ENCODE peak calls at places on chromosome 20, in five cellular contexts. J, Y, X, F and I are unnamed samples.

GRCh38 chr20:24469116-24470030 is at the start of gene SYNDIG1:
- DNase-seq in J (peak; percentile 19), Y (no peak), X (peak; percentile 50), F (peak; percentile 66), I (no peak)

GRCh38 chr20:13008761-13009681 is at the start of gene SPTLC3:
- DNase-seq in J (peak; percentile 62), Y (no peak), X (peak; percentile 22), F (peak; percentile 49), I (peak; percentile 64)

GRCh38 chr20:57384953-57385761 is 6.0 kb upstream of the RBM38 start:
- DNase-seq in J (no peak), Y (no peak), X (no peak), F (no peak), I (no peak)

GRCh38 chr20:6994452-6994851 is 227.0 kb downstream of the BMP2 start:
- DNase-seq in J (peak; percentile 79), Y (no peak), X (no peak), F (no peak), I (peak; percentile 82)

GRCh38 chr20:62409935-62410741 is 3.1 kb upstream of the CABLES2 start:
- DNase-seq in J (peak; percentile 16), Y (no peak), X (no peak), F (peak; percentile 80), I (no peak)

GRCh38 chr20:58636983-58637421 is 14.1 kb upstream of the STX16 start:
- DNase-seq in J (no peak), Y (no peak), X (no peak), F (no peak), I (no peak)

GRCh38 chr20:50562262-50562701 is 52.1 kb downstream of the PTPN1 start:
- DNase-seq in J (no peak), Y (no peak), X (no peak), F (no peak), I (no peak)

GRCh38 chr20:58069796-58070663 is 158.4 kb downstream of the ANKRD60 start:
- DNase-seq in J (no peak), Y (no peak), X (no peak), F (no peak), I (no peak)

GRCh38 chr20:41169791-41170351 is 32.5 kb downstream of the PLCG1 start:
- DNase-seq in J (peak; percentile 77), Y (no peak), X (peak; percentile 16), F (no peak), I (no peak)

GRCh38 chr20:61387204-61387958 is 135.3 kb downstream of the CDH4 start:
- DNase-seq in J (peak; percentile 66), Y (no peak), X (no peak), F (peak; percentile 42), I (peak; percentile 29)

GRCh38 chr20:37693203-37693602 is 627 bp upstream of the CTNNBL1 start:
- DNase-seq in J (no peak), Y (no peak), X (no peak), F (no peak), I (no peak)

GRCh38 chr20:2122921-2123320 is 21.3 kb downstream of the STK35 start:
- DNase-seq in J (peak; percentile 87), Y (peak; percentile 81), X (peak; percentile 72), F (no peak), I (peak; percentile 84)

GRCh38 chr20:62413896-62414481 is 6.9 kb upstream of the CABLES2 start:
- DNase-seq in J (no peak), Y (no peak), X (no peak), F (no peak), I (no peak)

GRCh38 chr20:37940161-37940560 is 37.2 kb downstream of the VSTM2L start:
- DNase-seq in J (no peak), Y (no peak), X (peak; percentile 9), F (no peak), I (no peak)

GRCh38 chr20:54122189-54122588 is 51.6 kb downstream of the CYP24A1 start:
- DNase-seq in J (peak; percentile 84), Y (no peak), X (no peak), F (no peak), I (peak; percentile 84)

GRCh38 chr20:4949833-4950178 is 51.5 kb downstream of the SLC23A2 start:
- DNase-seq in J (peak; percentile 67), Y (no peak), X (no peak), F (peak; percentile 28), I (peak; percentile 56)

GRCh38 chr20:20743511-20744169 is 31.2 kb upstream of the RALGAPA2 start:
- DNase-seq in J (peak; percentile 5), Y (no peak), X (peak; percentile 63), F (peak; percentile 72), I (no peak)

GRCh38 chr20:39897781-39898466 is 791.1 kb downstream of the MAFB start:
- DNase-seq in J (peak; percentile 43), Y (no peak), X (no peak), F (no peak), I (peak; percentile 49)

GRCh38 chr20:61877776-61878477 is 187.8 kb downstream of the TAF4 start:
- DNase-seq in J (no peak), Y (no peak), X (no peak), F (no peak), I (no peak)

GRCh38 chr20:33693741-33694645 is 7.8 kb upstream of the E2F1 start:
- DNase-seq in J (no peak), Y (no peak), X (peak; percentile 43), F (no peak), I (no peak)

GRCh38 chr20:3165473-3166337 is 6.0 kb upstream of the FASTKD5 start:
- DNase-seq in J (peak; percentile 16), Y (no peak), X (peak; percentile 78), F (no peak), I (peak; percentile 49)

GRCh38 chr20:61065853-61066252 is 186.2 kb upstream of the CDH4 start:
- DNase-seq in J (no peak), Y (no peak), X (no peak), F (no peak), I (no peak)

GRCh38 chr20:19815553-19815991 is 57.5 kb downstream of the RIN2 start:
- DNase-seq in J (peak; percentile 99), Y (peak; percentile 97), X (peak; percentile 58), F (no peak), I (peak; percentile 98)

GRCh38 chr20:54067606-54068174 is 2.7 kb downstream of the BCAS1 start:
- DNase-seq in J (peak; percentile 76), Y (no peak), X (no peak), F (peak; percentile 90), I (no peak)

GRCh38 chr20:3041818-3042504 is 1.5 kb upstream of the GNRH2 start:
- DNase-seq in J (peak; percentile 6), Y (no peak), X (no peak), F (no peak), I (peak; percentile 5)

GRCh38 chr20:57808266-57808866 is 98.6 kb upstream of the PMEPA1 start:
- DNase-seq in J (no peak), Y (no peak), X (no peak), F (no peak), I (no peak)

GRCh38 chr20:54254596-54254995 is 46.7 kb downstream of the PFDN4 start:
- DNase-seq in J (peak; percentile 48), Y (no peak), X (no peak), F (no peak), I (no peak)

GRCh38 chr20:63100401-63100925 is 93.7 kb upstream of the BHLHE23 start:
- DNase-seq in J (no peak), Y (no peak), X (peak; percentile 5), F (no peak), I (no peak)

GRCh38 chr20:1875762-1876161 is 19.4 kb upstream of the SIRPA start:
- DNase-seq in J (no peak), Y (no peak), X (no peak), F (no peak), I (no peak)

GRCh38 chr20:50817776-50818172 is 22.9 kb downstream of the BCAS4 start:
- DNase-seq in J (no peak), Y (no peak), X (no peak), F (no peak), I (no peak)

GRCh38 chr20:7085448-7085847 is 318.0 kb downstream of the BMP2 start:
- DNase-seq in J (peak; percentile 5), Y (no peak), X (no peak), F (peak; percentile 18), I (peak; percentile 89)

GRCh38 chr20:61251529-61252393 is at the start of gene CDH4:
- DNase-seq in J (peak; percentile 36), Y (no peak), X (no peak), F (peak; percentile 63), I (peak; percentile 8)

GRCh38 chr20:17961600-17961965 is 7.0 kb downstream of the SNX5 start:
- DNase-seq in J (no peak), Y (no peak), X (no peak), F (no peak), I (no peak)
- H3K4me3 ChIP-seq in J (no peak overlapping the region), Y (no peak overlapping the region), X (no peak overlapping the region), F (no peak overlapping the region), I (no peak overlapping the region)

GRCh38 chr20:52943185-52943841 is 28.8 kb upstream of the TSHZ2 start:
- DNase-seq in J (peak; percentile 52), Y (no peak), X (no peak), F (no peak), I (peak; percentile 68)

GRCh38 chr20:52936368-52936986 is 35.7 kb upstream of the TSHZ2 start:
- DNase-seq in J (peak; percentile 12), Y (no peak), X (no peak), F (no peak), I (no peak)

GRCh38 chr20:52933867-52934266 is 38.3 kb upstream of the TSHZ2 start:
- DNase-seq in J (no peak), Y (no peak), X (no peak), F (no peak), I (no peak)

GRCh38 chr20:52941803-52942202 is 30.4 kb upstream of the TSHZ2 start:
- DNase-seq in J (no peak), Y (no peak), X (no peak), F (no peak), I (no peak)

GRCh38 chr20:52937701-52938100 is 34.5 kb upstream of the TSHZ2 start:
- DNase-seq in J (peak; percentile 76), Y (no peak), X (no peak), F (no peak), I (no peak)
- TF ChIP-seq CTCF in J (no peak), Y (no peak), X (no peak), F (peak; percentile 8), I (no peak)

DNA sequence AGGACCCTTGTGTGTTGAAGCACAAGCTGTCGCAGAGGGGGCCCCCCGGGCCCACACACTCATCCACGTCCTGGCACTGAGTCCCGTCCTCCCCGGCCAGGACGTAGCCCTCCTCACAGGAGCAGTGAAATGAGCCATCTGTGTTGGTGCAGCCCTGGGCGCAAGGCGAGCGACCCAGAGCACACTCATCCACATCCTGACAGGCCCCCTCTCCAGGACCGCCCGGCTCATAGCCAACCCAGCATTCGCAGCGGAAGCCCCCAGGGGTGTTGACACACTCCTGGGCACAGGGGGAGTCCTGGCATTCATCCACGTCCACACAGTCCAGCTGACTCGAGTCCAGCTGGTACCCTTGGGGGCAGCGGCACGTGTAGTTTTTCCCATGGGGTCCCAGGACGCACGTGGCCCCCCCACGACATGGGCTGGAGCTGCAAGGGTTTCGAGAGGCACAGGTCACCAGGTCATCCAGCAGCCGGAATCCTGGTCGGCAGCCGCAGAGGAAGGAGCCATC is 1.2 kb downstream of the CD93 start:
- DNase-seq in J (no peak), Y (no peak), X (no peak), F (no peak), I (no peak)
- H3K4me3 ChIP-seq in J (no peak overlapping the region), Y (no peak overlapping the region), X (peak overlapping the region; percentile 55), F (no peak overlapping the region), I (no peak overlapping the region)

DNA sequence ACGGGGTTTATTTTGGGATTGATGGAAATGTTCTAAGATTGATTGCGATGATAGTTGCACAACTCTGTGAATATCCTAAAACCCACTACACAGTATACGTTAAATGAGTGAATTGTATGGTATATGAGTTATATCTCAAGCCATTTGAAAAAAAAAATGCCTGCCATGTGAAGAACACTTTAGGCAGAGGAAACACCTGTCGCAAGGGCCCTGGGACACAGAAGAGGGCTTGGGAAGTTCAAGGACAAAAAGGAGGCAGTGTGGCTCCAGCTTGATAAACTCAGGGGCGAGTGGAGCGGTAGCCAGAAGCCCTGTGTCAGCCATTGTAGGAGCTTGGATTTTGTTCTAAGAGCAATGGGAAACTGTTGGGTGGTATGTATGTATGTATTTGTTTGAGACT is 37.0 kb downstream of the CEP250 start:
- DNase-seq in J (no peak), Y (no peak), X (no peak), F (no peak), I (no peak)
- TF ChIP-seq CTCF in J (no peak), Y (no peak), X (no peak), F (no peak), I (no peak)